ENCODE peak calls at places on chromosomes 7 and 10, in nine cellular contexts. K is GM03348; J is EL; T is T-helper 2 cell; X is nucleus accumbens; E is KG1; C is MCF 10A; V is naive thymus-derived CD8-positive, alpha-beta T cell; I is NCI-H1105 treated with DMSO at 0.1 percent for 48 hours. S is an unnamed sample.

GRCh38 chr7:118104812-118105441 is 79.0 kb upstream of the LSM8 start:
- DNase-seq in K (peak; percentile 19), J (no peak), T (no peak), X (no peak), E (peak; percentile 18), C (peak; percentile 44), V (no peak), I (peak; percentile 66), S (no peak)

GRCh38 chr10:47176206-47176902 is 123.6 kb upstream of the GDF10 start:
- DNase-seq in K (no peak), J (no peak), T (no peak), X (no peak), E (no peak), C (no peak), V (no peak), I (no peak), S (no peak)

GRCh38 chr10:30687698-30688213 is 58.2 kb upstream of the LYZL2 start:
- DNase-seq in K (peak; percentile 85), J (peak; percentile 79), T (peak; percentile 71), X (peak; percentile 61), E (peak; percentile 11), C (peak; percentile 78), V (peak; percentile 73), I (peak; percentile 59), S (peak; percentile 53)

GRCh38 chr7:28442540-28443420 is 30.5 kb downstream of the CREB5 start:
- DNase-seq in K (no peak), J (peak; percentile 11), T (no peak), X (no peak), E (no peak), C (no peak), V (no peak), I (no peak), S (no peak)

GRCh38 chr7:20601121-20601520 is 14.3 kb upstream of the ABCB5 start:
- DNase-seq in K (no peak), J (no peak), T (no peak), X (no peak), E (no peak), C (no peak), V (no peak), I (no peak), S (no peak)

GRCh38 chr7:122161628-122162027 is 17.6 kb upstream of the AASS start:
- DNase-seq in K (peak; percentile 5), J (peak; percentile 58), T (no peak), X (no peak), E (no peak), C (no peak), V (no peak), I (no peak), S (no peak)

GRCh38 chr7:33108931-33109757 is at the start of gene RP9:
- DNase-seq in K (peak; percentile 93), J (peak; percentile 70), T (peak; percentile 69), X (peak; percentile 50), E (peak; percentile 58), C (peak; percentile 63), V (peak; percentile 76), I (peak; percentile 87), S (peak; percentile 61)

GRCh38 chr10:114491419-114491818 is 87.1 kb upstream of the AFAP1L2 start:
- DNase-seq in K (no peak), J (no peak), T (no peak), X (no peak), E (no peak), C (no peak), V (no peak), I (no peak), S (no peak)

GRCh38 chr7:137480824-137481365 is 137.4 kb upstream of the PTN start:
- DNase-seq in K (no peak), J (no peak), T (no peak), X (no peak), E (no peak), C (no peak), V (no peak), I (no peak), S (no peak)